ENCODE peak calls at places on chromosomes 1 and 21, in seven cellular contexts. F, S, C, G, J, H and T are unnamed samples.

GRCh38 chr1:236058141-236058626 is 6.7 kb downstream of the NID1 start:
- DNase-seq in F (peak; percentile 86), S (no peak), C (no peak), G (peak; percentile 41), J (peak; percentile 11), H (no peak), T (peak; percentile 59)

GRCh38 chr1:51070640-51071039 is 31.4 kb upstream of the C1orf185 start:
- DNase-seq in F (peak; percentile 55), S (no peak), C (no peak), G (no peak), J (peak; percentile 73), H (no peak), T (peak; percentile 31)

GRCh38 chr21:34092241-34092921 is 19.0 kb downstream of the MRPS6 start:
- DNase-seq in F (no peak), S (no peak), C (no peak), G (no peak), J (no peak), H (no peak), T (no peak)

GRCh38 chr21:27126140-27126539 is 159.3 kb upstream of the ADAMTS5 start:
- DNase-seq in F (no peak), S (no peak), C (no peak), G (no peak), J (no peak), H (no peak), T (no peak)

GRCh38 chr1:231684333-231685244 is 58.0 kb downstream of the DISC1 start:
- DNase-seq in F (no peak), S (no peak), C (no peak), G (no peak), J (no peak), H (no peak), T (no peak)

GRCh38 chr1:230834292-230834691 is 34.0 kb downstream of the C1orf198 start:
- DNase-seq in F (no peak), S (no peak), C (no peak), G (no peak), J (no peak), H (no peak), T (no peak)

GRCh38 chr1:208202333-208202987 is 41.7 kb downstream of the PLXNA2 start:
- DNase-seq in F (no peak), S (no peak), C (no peak), G (no peak), J (no peak), H (no peak), T (no peak)

GRCh38 chr1:244796719-244797406 is 38.6 kb upstream of the COX20 start:
- DNase-seq in F (peak; percentile 43), S (no peak), C (no peak), G (peak; percentile 53), J (peak; percentile 4), H (peak; percentile 52), T (peak; percentile 27)

GRCh38 chr21:15894596-15894995 is 164.8 kb downstream of the USP25 start:
- DNase-seq in F (no peak), S (no peak), C (no peak), G (no peak), J (no peak), H (no peak), T (no peak)

GRCh38 chr1:39788758-39789570 is at the start of gene BMP8B:
- DNase-seq in F (no peak), S (peak; percentile 92), C (peak; percentile 81), G (peak; percentile 92), J (no peak), H (peak; percentile 77), T (no peak)

GRCh38 chr1:206854401-206855129 is 10.9 kb upstream of the IL20 start:
- DNase-seq in F (no peak), S (no peak), C (no peak), G (no peak), J (no peak), H (no peak), T (no peak)

GRCh38 chr1:69861641-69862040 is 293.9 kb downstream of the LRRC7 start:
- DNase-seq in F (no peak), S (no peak), C (no peak), G (no peak), J (no peak), H (no peak), T (no peak)

GRCh38 chr1:47616036-47616435 is 178.2 kb downstream of the FOXD2 start:
- DNase-seq in F (no peak), S (no peak), C (no peak), G (no peak), J (no peak), H (no peak), T (no peak)

GRCh38 chr1:183702087-183702812 is 49.1 kb upstream of the APOBEC4 start:
- DNase-seq in F (no peak), S (no peak), C (no peak), G (no peak), J (no peak), H (no peak), T (no peak)

GRCh38 chr1:189596197-189596596 is 881.5 kb downstream of the BRINP3 start:
- DNase-seq in F (no peak), S (no peak), C (no peak), G (no peak), J (no peak), H (no peak), T (no peak)

GRCh38 chr1:50644447-50645105 is 221.3 kb upstream of the DMRTA2 start:
- DNase-seq in F (no peak), S (no peak), C (no peak), G (no peak), J (peak; percentile 19), H (no peak), T (no peak)

GRCh38 chr1:12142891-12143630 is 23.7 kb upstream of the TNFRSF1B start:
- DNase-seq in F (no peak), S (peak; percentile 79), C (no peak), G (no peak), J (no peak), H (no peak), T (no peak)

GRCh38 chr1:3408751-3409266 is 45.7 kb upstream of the ARHGEF16 start:
- DNase-seq in F (no peak), S (no peak), C (no peak), G (no peak), J (no peak), H (no peak), T (no peak)

GRCh38 chr1:79004916-79005315 is 1.6 kb downstream of the ADGRL4 start:
- DNase-seq in F (no peak), S (no peak), C (no peak), G (no peak), J (no peak), H (no peak), T (no peak)

GRCh38 chr21:29436143-29436542 is 137.4 kb downstream of the BACH1 start:
- DNase-seq in F (no peak), S (no peak), C (no peak), G (no peak), J (no peak), H (no peak), T (no peak)

GRCh38 chr21:35048183-35048601 is 910 bp downstream of the RUNX1 start:
- DNase-seq in F (peak; percentile 5), S (peak; percentile 74), C (no peak), G (no peak), J (no peak), H (peak; percentile 66), T (no peak)

GRCh38 chr1:44515416-44515815 is 110.4 kb downstream of the RNF220 start:
- DNase-seq in F (no peak), S (no peak), C (no peak), G (no peak), J (no peak), H (no peak), T (no peak)

GRCh38 chr1:236341298-236341697 is 52.8 kb upstream of the EDARADD start:
- DNase-seq in F (no peak), S (no peak), C (no peak), G (no peak), J (no peak), H (no peak), T (no peak)

GRCh38 chr1:235910357-235911299 is 43.9 kb upstream of the LYST start:
- DNase-seq in F (no peak), S (no peak), C (no peak), G (no peak), J (peak; percentile 94), H (no peak), T (no peak)

DNA sequence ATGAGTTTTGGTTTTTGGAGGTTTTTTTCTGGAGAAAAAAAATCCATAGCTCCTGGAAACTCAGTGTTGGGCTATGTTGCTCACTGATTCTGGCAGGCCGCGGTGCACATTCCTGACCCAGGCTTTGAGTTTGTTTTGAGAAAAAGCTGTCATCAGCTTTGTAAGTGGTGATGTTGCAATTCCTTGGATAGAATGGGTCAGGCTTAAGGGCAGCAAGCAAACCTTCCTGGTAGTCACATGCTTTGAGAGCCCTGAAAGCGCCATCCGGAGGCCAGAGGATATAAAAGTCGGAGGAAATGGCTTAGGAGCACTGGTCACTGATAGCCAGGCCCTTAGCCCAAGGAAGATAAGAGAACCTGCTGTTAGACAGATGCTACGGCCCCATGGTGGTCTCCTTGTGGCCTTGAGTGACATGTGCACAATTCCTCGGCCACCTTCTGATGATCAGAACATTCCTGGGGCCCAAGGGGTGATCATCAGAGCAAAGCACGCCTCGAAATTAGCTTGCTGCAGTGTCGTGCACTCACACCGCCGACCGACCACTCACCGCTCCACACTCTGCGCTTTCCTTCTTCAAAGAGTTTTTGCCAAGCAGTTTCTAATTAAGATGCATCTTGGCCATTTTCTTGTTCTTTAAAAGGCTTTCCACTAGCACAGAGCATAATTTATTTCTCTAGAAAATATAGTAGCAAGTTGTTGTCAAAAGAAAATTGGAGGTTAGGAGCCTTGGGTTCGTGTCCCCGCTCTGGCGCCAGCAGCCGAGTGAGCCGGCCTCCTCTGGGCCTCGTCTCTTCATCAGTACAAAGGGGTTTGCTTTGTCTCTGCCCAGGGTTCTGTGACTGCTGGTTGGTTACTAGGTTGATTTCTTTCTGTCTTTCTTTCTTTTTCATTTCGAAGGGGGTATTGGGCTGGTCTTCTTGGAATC is 78.7 kb downstream of the MAN1C1 start:
- DNase-seq in F (no peak), S (peak; percentile 80), C (no peak), G (no peak), J (peak; percentile 91), H (no peak), T (peak; percentile 96)
- TF ChIP-seq CTCF in F (peak; percentile 29), S (peak; percentile 42), C (no peak), G (no peak), J (peak; percentile 51), H (no peak), T (peak; percentile 43)

GRCh38 chr1:63004868-63005267 is 220.9 kb downstream of the ATG4C start:
- DNase-seq in F (no peak), S (no peak), C (no peak), G (peak; percentile 39), J (no peak), H (peak; percentile 11), T (no peak)
- TF ChIP-seq CTCF in F (no peak), S (no peak), C (no peak), G (no peak), J (no peak), H (peak; percentile 16), T (peak; percentile 20)

GRCh38 chr1:155504207-155504606 is 58.4 kb downstream of the ASH1L start:
- DNase-seq in F (peak; percentile 4), S (no peak), C (no peak), G (peak; percentile 37), J (no peak), H (peak; percentile 75), T (no peak)
- TF ChIP-seq CTCF in F (peak; percentile 23), S (peak; percentile 38), C (peak; percentile 74), G (no peak), J (peak; percentile 32), H (peak; percentile 64), T (peak; percentile 24)

DNA sequence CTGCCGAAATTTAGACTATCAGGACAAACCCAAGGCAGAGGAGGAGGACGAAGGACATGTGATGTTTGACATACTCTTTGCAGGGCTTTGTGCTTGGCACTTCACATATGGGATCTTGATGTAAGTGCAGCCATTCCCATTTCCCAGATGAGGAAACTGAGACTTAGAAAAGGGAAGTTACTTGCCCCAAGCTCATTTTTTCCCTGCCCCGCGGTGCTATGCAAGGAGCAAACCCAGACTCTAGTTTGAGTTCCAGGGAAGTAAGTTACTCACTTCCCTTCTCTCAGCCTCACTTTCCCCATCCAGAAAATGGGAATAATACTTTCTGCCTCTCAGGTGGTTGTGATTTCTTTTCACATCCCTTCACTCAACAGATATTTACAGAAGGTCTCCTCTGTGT is 4.5 kb upstream of the FOXO6 start:
- DNase-seq in F (no peak), S (no peak), C (no peak), G (no peak), J (no peak), H (no peak), T (no peak)
- TF ChIP-seq CTCF in F (no peak), S (no peak), C (no peak), G (no peak), J (no peak), H (no peak), T (no peak)